ENCODE peak calls at places on chromosomes 5 and 9, in four cellular contexts. B, T, G and Z are unnamed samples.

GRCh38 chr5:32805966-32806626 is 95.0 kb downstream of the NPR3 start:
- DNase-seq in B (no peak), T (no peak), G (peak; percentile 82), Z (peak; percentile 47)

GRCh38 chr5:672329-673139 is 20.6 kb downstream of the TPPP start:
- DNase-seq in B (peak; percentile 43), T (peak; percentile 41), G (peak; percentile 87), Z (peak; percentile 49)

GRCh38 chr9:6133346-6134063 is 82.1 kb upstream of the IL33 start:
- DNase-seq in B (no peak), T (no peak), G (peak; percentile 3), Z (peak; percentile 81)

GRCh38 chr5:173265433-173265832 is 30.4 kb upstream of the NKX2-5 start:
- DNase-seq in B (no peak), T (no peak), G (no peak), Z (no peak)

GRCh38 chr9:86405926-86406325 is 51.7 kb upstream of the TUT7 start:
- DNase-seq in B (no peak), T (no peak), G (peak; percentile 95), Z (peak; percentile 96)

GRCh38 chr9:105359899-105360298 is 87.9 kb upstream of the FSD1L start:
- DNase-seq in B (peak; percentile 18), T (no peak), G (peak; percentile 60), Z (no peak)

GRCh38 chr5:149274964-149275363 is 3.3 kb downstream of the AFAP1L1 start:
- DNase-seq in B (no peak), T (no peak), G (no peak), Z (no peak)

GRCh38 chr5:89307972-89308371 is 425.0 kb upstream of the MEF2C start:
- DNase-seq in B (no peak), T (no peak), G (no peak), Z (no peak)

GRCh38 chr5:16808936-16809815 is 126.9 kb downstream of the MYO10 start:
- DNase-seq in B (no peak), T (no peak), G (no peak), Z (no peak)

GRCh38 chr9:99966720-99967119 is 60.3 kb downstream of the STX17 start:
- DNase-seq in B (no peak), T (no peak), G (peak; percentile 35), Z (peak; percentile 86)

GRCh38 chr9:2271426-2271825 is 256.3 kb downstream of the SMARCA2 start:
- DNase-seq in B (peak; percentile 10), T (no peak), G (no peak), Z (peak; percentile 33)

GRCh38 chr5:15021286-15022046 is 149.9 kb upstream of the ANKH start:
- DNase-seq in B (no peak), T (no peak), G (peak; percentile 75), Z (no peak)

GRCh38 chr5:157444224-157444623 is 15.8 kb upstream of the NIPAL4 start:
- DNase-seq in B (no peak), T (no peak), G (no peak), Z (no peak)

GRCh38 chr5:147396070-147396469 is 113.8 kb downstream of the DPYSL3 start:
- DNase-seq in B (no peak), T (no peak), G (no peak), Z (no peak)

GRCh38 chr9:6931913-6932312 is 174.1 kb downstream of the KDM4C start:
- DNase-seq in B (no peak), T (no peak), G (peak; percentile 73), Z (peak; percentile 90)

GRCh38 chr9:113737414-113738271 is 138.5 kb upstream of the ZNF618 start:
- DNase-seq in B (no peak), T (peak; percentile 21), G (peak; percentile 67), Z (peak; percentile 17)

GRCh38 chr5:146789712-146790660 is 88.6 kb downstream of the PPP2R2B start:
- DNase-seq in B (no peak), T (no peak), G (no peak), Z (no peak)

GRCh38 chr9:136825295-136826187 is 16.7 kb upstream of the AJM1 start:
- DNase-seq in B (no peak), T (no peak), G (no peak), Z (no peak)

GRCh38 chr9:135770203-135770535 is 68.2 kb downstream of the KCNT1 start:
- DNase-seq in B (no peak), T (no peak), G (no peak), Z (no peak)

GRCh38 chr5:128101676-128102075 is 18.1 kb downstream of the SLC12A2 start:
- DNase-seq in B (no peak), T (no peak), G (no peak), Z (no peak)

GRCh38 chr5:133233616-133234015 is 181.8 kb downstream of the HSPA4 start:
- DNase-seq in B (no peak), T (no peak), G (no peak), Z (no peak)

GRCh38 chr5:144267961-144268513 is 97.4 kb downstream of the KCTD16 start:
- DNase-seq in B (no peak), T (no peak), G (no peak), Z (no peak)

GRCh38 chr5:112205840-112206239 is 213.2 kb downstream of the EPB41L4A start:
- DNase-seq in B (no peak), T (no peak), G (no peak), Z (no peak)

GRCh38 chr9:100590481-100590880 is 12.6 kb downstream of the CAVIN4 start:
- DNase-seq in B (no peak), T (no peak), G (peak; percentile 69), Z (no peak)

GRCh38 chr5:2904399-2904798 is 152.9 kb upstream of the IRX2 start:
- DNase-seq in B (no peak), T (no peak), G (no peak), Z (no peak)

GRCh38 chr9:35972093-35972492 is 14.1 kb upstream of the OR2S2 start:
- DNase-seq in B (no peak), T (peak; percentile 17), G (no peak), Z (no peak)

GRCh38 chr9:100160021-100160420 is 61.0 kb downstream of the INVS start:
- DNase-seq in B (no peak), T (no peak), G (peak; percentile 62), Z (no peak)

GRCh38 chr5:37247036-37247435 is 2.1 kb downstream of the CPLANE1 start:
- DNase-seq in B (no peak), T (no peak), G (peak; percentile 4), Z (no peak)

GRCh38 chr5:77635617-77636422 is 2.7 kb downstream of the OTP start:
- DNase-seq in B (no peak), T (no peak), G (no peak), Z (no peak)

GRCh38 chr9:21968331-21969010 is 25.7 kb downstream of the CDKN2A start:
- DNase-seq in B (no peak), T (no peak), G (peak; percentile 51), Z (no peak)

GRCh38 chr9:34059954-34060353 is 11.3 kb upstream of the UBAP2 start:
- DNase-seq in B (no peak), T (no peak), G (no peak), Z (no peak)

GRCh38 chr5:80078921-80079320 is 43.8 kb downstream of the THBS4 start:
- DNase-seq in B (no peak), T (no peak), G (no peak), Z (no peak)

GRCh38 chr5:14221768-14222167 is 78.6 kb downstream of the TRIO start:
- DNase-seq in B (no peak), T (no peak), G (no peak), Z (no peak)

GRCh38 chr5:54455413-54456157 is at the start of gene HSPB3:
- DNase-seq in B (no peak), T (no peak), G (peak; percentile 23), Z (peak; percentile 88)

GRCh38 chr9:116572095-116572748 is 114.9 kb upstream of the TRIM32 start:
- DNase-seq in B (no peak), T (no peak), G (peak; percentile 76), Z (no peak)

GRCh38 chr5:92886751-92887150 is 694.3 kb downstream of the NR2F1-AS1 start:
- DNase-seq in B (no peak), T (no peak), G (no peak), Z (no peak)

GRCh38 chr5:146441896-146442295 is 5.2 kb upstream of the TCERG1 start:
- DNase-seq in B (no peak), T (no peak), G (no peak), Z (peak; percentile 59)

GRCh38 chr9:73081979-73082657 is 69.5 kb upstream of the ANXA1 start:
- DNase-seq in B (no peak), T (peak; percentile 10), G (peak; percentile 57), Z (peak; percentile 26)

GRCh38 chr9:92781902-92782301 is 17.3 kb upstream of the BICD2 start:
- DNase-seq in B (no peak), T (no peak), G (no peak), Z (peak; percentile 89)